ENCODE peak calls at places on chromosomes 16 and 17, in five cellular contexts. H is AG10803, M is breast epithelium, Z is heart right ventricle, Y is sigmoid colon. C is an unnamed sample.

GRCh38 chr17:60421273-60422161 is 772 bp upstream of the CHCT1 start:
- DNase-seq in Z (peak; percentile 76), M (peak; percentile 68), H (peak; percentile 59), Y (peak; percentile 81), C (no peak)

GRCh38 chr17:44610871-44611270 is 45.4 kb upstream of the MEIOC start:
- DNase-seq in M (no peak), Z (no peak), H (peak; percentile 58), Y (no peak), C (no peak)

GRCh38 chr17:2943971-2944370 is 119.4 kb downstream of the OR1D5 start:
- DNase-seq in M (no peak), H (no peak), Z (no peak), Y (no peak), C (no peak)

GRCh38 chr16:80703391-80704071 is 100.9 kb downstream of the CDYL2 start:
- DNase-seq in M (no peak), Z (no peak), H (no peak), Y (no peak), C (no peak)

GRCh38 chr17:75571197-75571884 is 16.3 kb upstream of the MYO15B start:
- DNase-seq in H (no peak), M (no peak), Z (no peak), Y (peak; percentile 74), C (no peak)

GRCh38 chr17:57944796-57945362 is 10.3 kb downstream of the CUEDC1 start:
- DNase-seq in H (peak; percentile 45), Z (no peak), M (no peak), Y (no peak), C (no peak)

GRCh38 chr17:77427471-77427991 is 286.8 kb downstream of the SEC14L1 start:
- DNase-seq in M (no peak), Y (peak; percentile 95), Z (peak; percentile 68), H (peak; percentile 81), C (no peak)

GRCh38 chr16:55898592-55898991 is 23.4 kb upstream of the CES5A start:
- DNase-seq in M (no peak), Z (no peak), Y (no peak), H (no peak), C (no peak)

GRCh38 chr16:80323808-80324195 is 217.0 kb upstream of the DYNLRB2 start:
- DNase-seq in H (no peak), Y (no peak), Z (no peak), M (no peak), C (no peak)

GRCh38 chr17:74790206-74791066 is 14.3 kb upstream of the NAT9 start:
- DNase-seq in Y (no peak), Z (no peak), M (no peak), H (no peak), C (no peak)

GRCh38 chr16:89210904-89211515 is 6.5 kb upstream of the ZNF778 start:
- DNase-seq in Z (no peak), M (no peak), H (peak; percentile 55), Y (no peak), C (no peak)

GRCh38 chr16:88282221-88283041 is 100.3 kb upstream of the ZNF469 start:
- DNase-seq in M (no peak), Y (no peak), H (peak; percentile 56), Z (no peak), C (no peak)

GRCh38 chr17:30586818-30587595 is 109.8 kb downstream of the GOSR1 start:
- DNase-seq in M (no peak), Y (no peak), Z (no peak), H (peak; percentile 67), C (no peak)

GRCh38 chr17:68460715-68461114 is 3.4 kb upstream of the WIPI1 start:
- DNase-seq in H (no peak), Y (no peak), M (no peak), Z (no peak), C (no peak)

GRCh38 chr16:69567031-69567680 is 1.4 kb downstream of the NFAT5 start:
- DNase-seq in Z (no peak), H (no peak), M (no peak), Y (no peak), C (no peak)

GRCh38 chr17:33674685-33675084 is 381.6 kb upstream of the ASIC2 start:
- DNase-seq in Z (peak; percentile 40), Y (no peak), H (peak; percentile 62), M (peak; percentile 59), C (peak; percentile 6)

GRCh38 chr17:57436565-57436964 is 180.2 kb downstream of the MSI2 start:
- DNase-seq in Z (no peak), H (no peak), Y (no peak), M (no peak), C (no peak)

GRCh38 chr16:82782715-82783251 is 156.0 kb downstream of the CDH13 start:
- DNase-seq in H (no peak), Z (peak; percentile 24), Y (no peak), M (no peak), C (no peak)

GRCh38 chr16:11528053-11528452 is 58.7 kb downstream of the LITAF start:
- DNase-seq in H (no peak), Y (no peak), M (no peak), Z (no peak), C (no peak)

GRCh38 chr17:76416899-76417298 is 32.5 kb downstream of the SPHK1 start:
- DNase-seq in M (no peak), Z (no peak), H (no peak), Y (no peak), C (no peak)

GRCh38 chr17:69960755-69961154 is 114.3 kb upstream of the KCNJ16 start:
- DNase-seq in Z (peak; percentile 39), M (no peak), H (no peak), Y (peak; percentile 66), C (no peak)

GRCh38 chr17:36148559-36149295 is 27.7 kb downstream of the TBC1D3B start:
- DNase-seq in Y (peak; percentile 76), M (peak; percentile 72), Z (peak; percentile 55), H (peak; percentile 59), C (no peak)

GRCh38 chr17:34349748-34350147 is 6.5 kb upstream of the CCL13 start:
- DNase-seq in Y (no peak), Z (no peak), M (no peak), H (no peak), C (no peak)

GRCh38 chr17:34758747-34759146 is 179.4 kb downstream of the TMEM132E start:
- DNase-seq in Y (peak; percentile 19), Z (no peak), M (no peak), H (no peak), C (no peak)

GRCh38 chr17:60573139-60573975 is 26.6 kb upstream of the PPM1D start:
- DNase-seq in Y (peak; percentile 37), Z (no peak), M (no peak), H (peak; percentile 86), C (no peak)

GRCh38 chr16:11061629-11062270 is 117.4 kb downstream of the CLEC16A start:
- DNase-seq in Z (no peak), M (no peak), Y (peak; percentile 42), H (no peak), C (no peak)

GRCh38 chr16:30355144-30355953 is at the start of gene CD2BP2:
- DNase-seq in M (peak; percentile 96), H (peak; percentile 100), Y (peak; percentile 99), Z (peak; percentile 92), C (peak; percentile 99)

GRCh38 chr16:73878616-73879015 is 418.0 kb upstream of the PSMD7 start:
- DNase-seq in Z (no peak), M (no peak), Y (no peak), H (peak; percentile 78), C (peak; percentile 28)

GRCh38 chr16:12498077-12498476 is 305.6 kb downstream of the CPPED1 start:
- DNase-seq in Y (peak; percentile 11), H (no peak), M (no peak), Z (no peak), C (no peak)

GRCh38 chr16:1333149-1333812 is at the start of gene BAIAP3:
- DNase-seq in Z (peak; percentile 66), H (no peak), M (no peak), Y (no peak), C (no peak)

DNA sequence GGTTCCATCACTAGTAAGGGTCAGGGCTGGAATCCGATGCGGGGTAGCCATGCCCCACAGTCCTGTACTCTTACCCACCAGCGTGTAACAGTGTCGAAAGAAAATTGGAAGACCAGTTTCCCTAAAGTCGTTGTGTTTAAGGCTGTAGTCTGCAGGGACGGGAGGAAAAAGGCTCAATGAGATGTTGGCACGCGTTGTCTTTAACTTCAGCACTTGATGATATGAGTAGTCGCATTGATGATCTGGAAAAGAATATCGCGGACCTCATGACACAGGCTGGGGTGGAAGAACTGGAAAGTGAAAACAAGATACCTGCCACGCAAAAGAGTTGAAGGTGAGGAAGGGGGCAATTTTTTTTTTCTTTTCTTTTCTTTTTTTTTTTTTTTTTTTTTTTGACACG is 1.3 kb downstream of the HSBP1 start:
- DNase-seq in Y (no peak), M (no peak), H (no peak), Z (no peak), C (no peak)
- H3K4me3 ChIP-seq in Y (peak overlapping the region; percentile 72), M (peak overlapping the region; percentile 99), H (peak overlapping the region; percentile 87), Z (peak overlapping the region; percentile 96), C (peak overlapping the region; percentile 89)

GRCh38 chr16:2471016-2471652 is at the start of gene NTN3:
- DNase-seq in Z (no peak), M (no peak), H (no peak), Y (no peak), C (no peak)
- H3K4me3 ChIP-seq in Z (peak within 1 kb of the TSS; percentile 36), M (peak within 1 kb of the TSS; percentile 64), H (no peak within 1 kb of the TSS), Y (peak within 1 kb of the TSS; percentile 39), C (peak within 1 kb of the TSS; percentile 29)

GRCh38 chr16:66658860-66659190 is 37.7 kb downstream of the CMTM4 start:
- DNase-seq in Y (no peak), Z (no peak), H (no peak), M (no peak), C (no peak)

GRCh38 chr16:66661210-66661560 is 35.4 kb downstream of the CMTM4 start:
- DNase-seq in Y (no peak), Z (no peak), H (no peak), M (no peak), C (no peak)

GRCh38 chr16:66656547-66656946 is 40.0 kb downstream of the CMTM4 start:
- DNase-seq in H (no peak), Y (no peak), Z (no peak), M (no peak), C (peak; percentile 49)

GRCh38 chr16:66660422-66661209 is 35.9 kb downstream of the CMTM4 start:
- DNase-seq in H (peak; percentile 86), Y (peak; percentile 87), M (no peak), Z (peak; percentile 57), C (peak; percentile 72)

GRCh38 chr16:66658143-66658859 is 38.2 kb downstream of the CMTM4 start:
- DNase-seq in H (no peak), M (no peak), Y (no peak), Z (no peak), C (no peak)
- H3K4me3 ChIP-seq in H (no peak overlapping the region), M (no peak overlapping the region), Y (no peak overlapping the region), Z (no peak overlapping the region), C (no peak overlapping the region)

DNA sequence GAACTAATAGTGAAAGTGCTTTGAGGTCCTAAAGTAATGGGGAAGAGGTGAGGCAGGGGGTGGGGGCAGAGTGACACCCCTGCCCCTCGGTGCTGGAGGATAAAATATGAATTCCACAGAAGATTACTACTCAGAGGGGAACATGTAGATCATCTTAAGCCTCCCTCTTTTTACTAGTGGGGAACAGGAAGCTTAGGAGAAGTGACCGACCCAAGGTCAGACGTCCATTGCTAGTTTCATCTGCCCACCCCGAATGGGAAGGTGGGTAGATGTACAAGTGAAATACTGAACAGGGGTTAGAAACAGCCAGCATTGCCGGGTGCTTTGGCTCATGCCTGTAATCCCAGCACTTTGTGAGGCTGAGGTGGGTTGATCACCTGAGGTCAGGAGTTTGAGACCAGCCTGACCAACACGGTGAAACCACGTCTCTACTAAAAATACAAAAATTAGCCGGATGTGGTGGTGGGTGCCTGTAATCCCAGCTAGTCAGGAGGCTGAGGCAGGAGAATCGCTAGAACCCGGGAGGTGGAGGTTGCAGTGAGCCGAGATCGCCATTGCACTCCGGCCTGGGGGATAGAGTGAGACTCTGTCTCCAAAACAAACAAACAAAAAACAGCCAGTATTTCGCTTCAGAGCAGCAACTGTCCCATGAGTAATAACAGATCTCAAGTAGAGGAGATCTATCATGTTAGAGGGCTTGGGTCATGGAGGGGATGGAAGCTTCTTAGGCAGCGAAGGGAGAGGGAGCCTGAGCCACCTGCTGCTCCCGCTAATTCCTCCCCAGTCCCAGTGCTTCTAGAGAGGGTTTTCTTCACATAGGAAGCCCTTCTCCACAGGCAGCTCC is 1.2 kb upstream of the NR1D1 start:
- DNase-seq in M (no peak), Y (peak; percentile 64), H (no peak), Z (no peak), C (no peak)
- H3K4me3 ChIP-seq in M (peak overlapping the region; percentile 84), Y (peak overlapping the region; percentile 85), H (peak overlapping the region; percentile 99), Z (peak overlapping the region; percentile 92), C (peak overlapping the region; percentile 88)